ENCODE peak calls at places on chromosomes 13 and 19, in ten cellular contexts. One of them, this sample, is unnamed.

GRCh38 chr13:41456768-41457588 is at the start of gene RGCC:
- DNase-seq in stimulated activated CD8-positive, alpha-beta memory T cell treated with anti-CD3 and anti-CD28 coated beads, Interleukin-7, amount 100 ng/mL, for 1 hour: peak
- DNase-seq in H4: peak
- DNase-seq in HTR-8/SVneo: peak
- DNase-seq in renal cortical epithelial cell: peak
- DNase-seq in adrenal gland: peak
- DNase-seq in stimulated activated CD4-positive, alpha-beta T cell treated with anti-CD3 and anti-CD28 coated beads, Interleukin-4, amount 100 ng/mL, for 48 hours: peak
- DNase-seq in GM04503: no peak
- DNase-seq in activated CD8-positive, alpha-beta memory T cell treated with anti-CD3 and anti-CD28 coated beads, Interleukin-2, amount 10 ng/mL, durations not matched to agents 7 days and 5 days: peak
- DNase-seq in non-pigmented ciliary epithelial cell: no peak
- DNase-seq in this sample: peak

GRCh38 chr19:9847087-9847671 is 12.1 kb downstream of the PIN1 start:
- DNase-seq in stimulated activated CD4-positive, alpha-beta T cell treated with anti-CD3 and anti-CD28 coated beads, Interleukin-4, amount 100 ng/mL, for 48 hours: peak
- DNase-seq in renal cortical epithelial cell: peak
- DNase-seq in adrenal gland: peak
- DNase-seq in activated CD8-positive, alpha-beta memory T cell treated with anti-CD3 and anti-CD28 coated beads, Interleukin-2, amount 10 ng/mL, durations not matched to agents 7 days and 5 days: peak
- DNase-seq in GM04503: peak
- DNase-seq in non-pigmented ciliary epithelial cell: peak
- DNase-seq in stimulated activated CD8-positive, alpha-beta memory T cell treated with anti-CD3 and anti-CD28 coated beads, Interleukin-7, amount 100 ng/mL, for 1 hour: no peak
- DNase-seq in H4: peak
- DNase-seq in HTR-8/SVneo: peak
- DNase-seq in this sample: peak

GRCh38 chr19:45615795-45616708 is 14.0 kb upstream of the GPR4 start:
- DNase-seq in H4: peak
- DNase-seq in non-pigmented ciliary epithelial cell: peak
- DNase-seq in HTR-8/SVneo: peak
- DNase-seq in stimulated activated CD4-positive, alpha-beta T cell treated with anti-CD3 and anti-CD28 coated beads, Interleukin-4, amount 100 ng/mL, for 48 hours: peak
- DNase-seq in adrenal gland: peak
- DNase-seq in renal cortical epithelial cell: peak
- DNase-seq in activated CD8-positive, alpha-beta memory T cell treated with anti-CD3 and anti-CD28 coated beads, Interleukin-2, amount 10 ng/mL, durations not matched to agents 7 days and 5 days: peak
- DNase-seq in stimulated activated CD8-positive, alpha-beta memory T cell treated with anti-CD3 and anti-CD28 coated beads, Interleukin-7, amount 100 ng/mL, for 1 hour: no peak
- DNase-seq in GM04503: no peak
- DNase-seq in this sample: peak

GRCh38 chr13:39542361-39542760 is 60.6 kb downstream of the LHFPL6 start:
- DNase-seq in HTR-8/SVneo: no peak
- DNase-seq in non-pigmented ciliary epithelial cell: no peak
- DNase-seq in H4: no peak
- DNase-seq in GM04503: no peak
- DNase-seq in activated CD8-positive, alpha-beta memory T cell treated with anti-CD3 and anti-CD28 coated beads, Interleukin-2, amount 10 ng/mL, durations not matched to agents 7 days and 5 days: no peak
- DNase-seq in stimulated activated CD8-positive, alpha-beta memory T cell treated with anti-CD3 and anti-CD28 coated beads, Interleukin-7, amount 100 ng/mL, for 1 hour: no peak
- DNase-seq in adrenal gland: no peak
- DNase-seq in renal cortical epithelial cell: no peak
- DNase-seq in stimulated activated CD4-positive, alpha-beta T cell treated with anti-CD3 and anti-CD28 coated beads, Interleukin-4, amount 100 ng/mL, for 48 hours: no peak
- DNase-seq in this sample: no peak

GRCh38 chr19:20247016-20247683 is 80.1 kb downstream of the ZNF486 start:
- DNase-seq in GM04503: no peak
- DNase-seq in HTR-8/SVneo: peak
- DNase-seq in non-pigmented ciliary epithelial cell: no peak
- DNase-seq in renal cortical epithelial cell: no peak
- DNase-seq in stimulated activated CD8-positive, alpha-beta memory T cell treated with anti-CD3 and anti-CD28 coated beads, Interleukin-7, amount 100 ng/mL, for 1 hour: no peak
- DNase-seq in activated CD8-positive, alpha-beta memory T cell treated with anti-CD3 and anti-CD28 coated beads, Interleukin-2, amount 10 ng/mL, durations not matched to agents 7 days and 5 days: no peak
- DNase-seq in H4: no peak
- DNase-seq in adrenal gland: peak
- DNase-seq in stimulated activated CD4-positive, alpha-beta T cell treated with anti-CD3 and anti-CD28 coated beads, Interleukin-4, amount 100 ng/mL, for 48 hours: peak
- DNase-seq in this sample: peak

GRCh38 chr13:108495686-108496363 is 133.6 kb upstream of the MYO16 start:
- DNase-seq in renal cortical epithelial cell: no peak
- DNase-seq in stimulated activated CD8-positive, alpha-beta memory T cell treated with anti-CD3 and anti-CD28 coated beads, Interleukin-7, amount 100 ng/mL, for 1 hour: no peak
- DNase-seq in non-pigmented ciliary epithelial cell: no peak
- DNase-seq in adrenal gland: no peak
- DNase-seq in H4: no peak
- DNase-seq in HTR-8/SVneo: no peak
- DNase-seq in activated CD8-positive, alpha-beta memory T cell treated with anti-CD3 and anti-CD28 coated beads, Interleukin-2, amount 10 ng/mL, durations not matched to agents 7 days and 5 days: no peak
- DNase-seq in stimulated activated CD4-positive, alpha-beta T cell treated with anti-CD3 and anti-CD28 coated beads, Interleukin-4, amount 100 ng/mL, for 48 hours: no peak
- DNase-seq in GM04503: no peak
- DNase-seq in this sample: peak

GRCh38 chr19:9819590-9819898 is 665 bp upstream of the FBXL12 start:
- DNase-seq in stimulated activated CD8-positive, alpha-beta memory T cell treated with anti-CD3 and anti-CD28 coated beads, Interleukin-7, amount 100 ng/mL, for 1 hour: no peak
- DNase-seq in adrenal gland: no peak
- DNase-seq in non-pigmented ciliary epithelial cell: no peak
- DNase-seq in HTR-8/SVneo: no peak
- DNase-seq in activated CD8-positive, alpha-beta memory T cell treated with anti-CD3 and anti-CD28 coated beads, Interleukin-2, amount 10 ng/mL, durations not matched to agents 7 days and 5 days: no peak
- DNase-seq in stimulated activated CD4-positive, alpha-beta T cell treated with anti-CD3 and anti-CD28 coated beads, Interleukin-4, amount 100 ng/mL, for 48 hours: no peak
- DNase-seq in H4: no peak
- DNase-seq in renal cortical epithelial cell: no peak
- DNase-seq in GM04503: no peak
- DNase-seq in this sample: no peak

GRCh38 chr13:110262944-110263343 is 44.0 kb downstream of the COL4A1 start:
- DNase-seq in non-pigmented ciliary epithelial cell: no peak
- DNase-seq in HTR-8/SVneo: no peak
- DNase-seq in stimulated activated CD8-positive, alpha-beta memory T cell treated with anti-CD3 and anti-CD28 coated beads, Interleukin-7, amount 100 ng/mL, for 1 hour: no peak
- DNase-seq in activated CD8-positive, alpha-beta memory T cell treated with anti-CD3 and anti-CD28 coated beads, Interleukin-2, amount 10 ng/mL, durations not matched to agents 7 days and 5 days: peak
- DNase-seq in stimulated activated CD4-positive, alpha-beta T cell treated with anti-CD3 and anti-CD28 coated beads, Interleukin-4, amount 100 ng/mL, for 48 hours: no peak
- DNase-seq in renal cortical epithelial cell: peak
- DNase-seq in H4: no peak
- DNase-seq in GM04503: no peak
- DNase-seq in adrenal gland: no peak
- DNase-seq in this sample: no peak

GRCh38 chr13:73223372-73223781 is 164.6 kb downstream of the KLF5 start:
- DNase-seq in H4: peak
- DNase-seq in GM04503: no peak
- DNase-seq in HTR-8/SVneo: no peak
- DNase-seq in stimulated activated CD4-positive, alpha-beta T cell treated with anti-CD3 and anti-CD28 coated beads, Interleukin-4, amount 100 ng/mL, for 48 hours: peak
- DNase-seq in adrenal gland: no peak
- DNase-seq in activated CD8-positive, alpha-beta memory T cell treated with anti-CD3 and anti-CD28 coated beads, Interleukin-2, amount 10 ng/mL, durations not matched to agents 7 days and 5 days: peak
- DNase-seq in renal cortical epithelial cell: no peak
- DNase-seq in stimulated activated CD8-positive, alpha-beta memory T cell treated with anti-CD3 and anti-CD28 coated beads, Interleukin-7, amount 100 ng/mL, for 1 hour: no peak
- DNase-seq in non-pigmented ciliary epithelial cell: no peak
- DNase-seq in this sample: no peak

GRCh38 chr19:49546825-49547565 is 19.2 kb downstream of the RCN3 start:
- DNase-seq in renal cortical epithelial cell: peak
- DNase-seq in HTR-8/SVneo: peak
- DNase-seq in adrenal gland: peak
- DNase-seq in H4: peak
- DNase-seq in activated CD8-positive, alpha-beta memory T cell treated with anti-CD3 and anti-CD28 coated beads, Interleukin-2, amount 10 ng/mL, durations not matched to agents 7 days and 5 days: peak
- DNase-seq in stimulated activated CD8-positive, alpha-beta memory T cell treated with anti-CD3 and anti-CD28 coated beads, Interleukin-7, amount 100 ng/mL, for 1 hour: no peak
- DNase-seq in stimulated activated CD4-positive, alpha-beta T cell treated with anti-CD3 and anti-CD28 coated beads, Interleukin-4, amount 100 ng/mL, for 48 hours: peak
- DNase-seq in non-pigmented ciliary epithelial cell: peak
- DNase-seq in GM04503: peak
- DNase-seq in this sample: peak

GRCh38 chr13:32984857-32985626 is 31.2 kb upstream of the KL start:
- DNase-seq in HTR-8/SVneo: no peak
- DNase-seq in stimulated activated CD8-positive, alpha-beta memory T cell treated with anti-CD3 and anti-CD28 coated beads, Interleukin-7, amount 100 ng/mL, for 1 hour: no peak
- DNase-seq in GM04503: no peak
- DNase-seq in adrenal gland: no peak
- DNase-seq in H4: peak
- DNase-seq in activated CD8-positive, alpha-beta memory T cell treated with anti-CD3 and anti-CD28 coated beads, Interleukin-2, amount 10 ng/mL, durations not matched to agents 7 days and 5 days: no peak
- DNase-seq in non-pigmented ciliary epithelial cell: no peak
- DNase-seq in renal cortical epithelial cell: no peak
- DNase-seq in stimulated activated CD4-positive, alpha-beta T cell treated with anti-CD3 and anti-CD28 coated beads, Interleukin-4, amount 100 ng/mL, for 48 hours: no peak
- DNase-seq in this sample: no peak

GRCh38 chr19:42132030-42132628 is at the start of gene POU2F2:
- DNase-seq in renal cortical epithelial cell: no peak
- DNase-seq in non-pigmented ciliary epithelial cell: no peak
- DNase-seq in activated CD8-positive, alpha-beta memory T cell treated with anti-CD3 and anti-CD28 coated beads, Interleukin-2, amount 10 ng/mL, durations not matched to agents 7 days and 5 days: peak
- DNase-seq in adrenal gland: no peak
- DNase-seq in H4: no peak
- DNase-seq in GM04503: no peak
- DNase-seq in stimulated activated CD4-positive, alpha-beta T cell treated with anti-CD3 and anti-CD28 coated beads, Interleukin-4, amount 100 ng/mL, for 48 hours: peak
- DNase-seq in stimulated activated CD8-positive, alpha-beta memory T cell treated with anti-CD3 and anti-CD28 coated beads, Interleukin-7, amount 100 ng/mL, for 1 hour: peak
- DNase-seq in HTR-8/SVneo: no peak
- DNase-seq in this sample: peak

GRCh38 chr19:48393196-48393558 is 291 bp upstream of the GRIN2D start:
- DNase-seq in activated CD8-positive, alpha-beta memory T cell treated with anti-CD3 and anti-CD28 coated beads, Interleukin-2, amount 10 ng/mL, durations not matched to agents 7 days and 5 days: no peak
- DNase-seq in non-pigmented ciliary epithelial cell: no peak
- DNase-seq in HTR-8/SVneo: no peak
- DNase-seq in H4: no peak
- DNase-seq in stimulated activated CD4-positive, alpha-beta T cell treated with anti-CD3 and anti-CD28 coated beads, Interleukin-4, amount 100 ng/mL, for 48 hours: no peak
- DNase-seq in renal cortical epithelial cell: no peak
- DNase-seq in stimulated activated CD8-positive, alpha-beta memory T cell treated with anti-CD3 and anti-CD28 coated beads, Interleukin-7, amount 100 ng/mL, for 1 hour: no peak
- DNase-seq in adrenal gland: no peak
- DNase-seq in GM04503: no peak
- DNase-seq in this sample: peak

GRCh38 chr13:55553736-55554135 is 1587.0 kb upstream of the PRR20A start:
- DNase-seq in stimulated activated CD4-positive, alpha-beta T cell treated with anti-CD3 and anti-CD28 coated beads, Interleukin-4, amount 100 ng/mL, for 48 hours: no peak
- DNase-seq in stimulated activated CD8-positive, alpha-beta memory T cell treated with anti-CD3 and anti-CD28 coated beads, Interleukin-7, amount 100 ng/mL, for 1 hour: no peak
- DNase-seq in activated CD8-positive, alpha-beta memory T cell treated with anti-CD3 and anti-CD28 coated beads, Interleukin-2, amount 10 ng/mL, durations not matched to agents 7 days and 5 days: no peak
- DNase-seq in GM04503: no peak
- DNase-seq in renal cortical epithelial cell: no peak
- DNase-seq in non-pigmented ciliary epithelial cell: no peak
- DNase-seq in HTR-8/SVneo: no peak
- DNase-seq in H4: no peak
- DNase-seq in adrenal gland: no peak
- DNase-seq in this sample: no peak

GRCh38 chr13:48161530-48162179 is 66.8 kb upstream of the MED4 start:
- DNase-seq in stimulated activated CD4-positive, alpha-beta T cell treated with anti-CD3 and anti-CD28 coated beads, Interleukin-4, amount 100 ng/mL, for 48 hours: no peak
- DNase-seq in activated CD8-positive, alpha-beta memory T cell treated with anti-CD3 and anti-CD28 coated beads, Interleukin-2, amount 10 ng/mL, durations not matched to agents 7 days and 5 days: no peak
- DNase-seq in adrenal gland: peak
- DNase-seq in stimulated activated CD8-positive, alpha-beta memory T cell treated with anti-CD3 and anti-CD28 coated beads, Interleukin-7, amount 100 ng/mL, for 1 hour: no peak
- DNase-seq in GM04503: no peak
- DNase-seq in non-pigmented ciliary epithelial cell: no peak
- DNase-seq in renal cortical epithelial cell: no peak
- DNase-seq in HTR-8/SVneo: no peak
- DNase-seq in H4: no peak
- DNase-seq in this sample: no peak

GRCh38 chr13:52706074-52706473 is 33.5 kb downstream of the CNMD start:
- DNase-seq in GM04503: no peak
- DNase-seq in adrenal gland: no peak
- DNase-seq in non-pigmented ciliary epithelial cell: no peak
- DNase-seq in H4: no peak
- DNase-seq in stimulated activated CD8-positive, alpha-beta memory T cell treated with anti-CD3 and anti-CD28 coated beads, Interleukin-7, amount 100 ng/mL, for 1 hour: no peak
- DNase-seq in stimulated activated CD4-positive, alpha-beta T cell treated with anti-CD3 and anti-CD28 coated beads, Interleukin-4, amount 100 ng/mL, for 48 hours: no peak
- DNase-seq in renal cortical epithelial cell: no peak
- DNase-seq in HTR-8/SVneo: no peak
- DNase-seq in activated CD8-positive, alpha-beta memory T cell treated with anti-CD3 and anti-CD28 coated beads, Interleukin-2, amount 10 ng/mL, durations not matched to agents 7 days and 5 days: no peak
- DNase-seq in this sample: no peak

GRCh38 chr19:56491399-56491798 is 14.3 kb upstream of the ZNF667 start:
- DNase-seq in activated CD8-positive, alpha-beta memory T cell treated with anti-CD3 and anti-CD28 coated beads, Interleukin-2, amount 10 ng/mL, durations not matched to agents 7 days and 5 days: no peak
- DNase-seq in H4: no peak
- DNase-seq in HTR-8/SVneo: no peak
- DNase-seq in renal cortical epithelial cell: no peak
- DNase-seq in stimulated activated CD8-positive, alpha-beta memory T cell treated with anti-CD3 and anti-CD28 coated beads, Interleukin-7, amount 100 ng/mL, for 1 hour: no peak
- DNase-seq in stimulated activated CD4-positive, alpha-beta T cell treated with anti-CD3 and anti-CD28 coated beads, Interleukin-4, amount 100 ng/mL, for 48 hours: no peak
- DNase-seq in GM04503: no peak
- DNase-seq in adrenal gland: no peak
- DNase-seq in non-pigmented ciliary epithelial cell: no peak
- DNase-seq in this sample: peak

GRCh38 chr13:78317030-78317429 is 286.3 kb downstream of the POU4F1 start:
- DNase-seq in stimulated activated CD4-positive, alpha-beta T cell treated with anti-CD3 and anti-CD28 coated beads, Interleukin-4, amount 100 ng/mL, for 48 hours: no peak
- DNase-seq in HTR-8/SVneo: no peak
- DNase-seq in GM04503: no peak
- DNase-seq in renal cortical epithelial cell: no peak
- DNase-seq in stimulated activated CD8-positive, alpha-beta memory T cell treated with anti-CD3 and anti-CD28 coated beads, Interleukin-7, amount 100 ng/mL, for 1 hour: no peak
- DNase-seq in non-pigmented ciliary epithelial cell: no peak
- DNase-seq in adrenal gland: no peak
- DNase-seq in H4: peak
- DNase-seq in activated CD8-positive, alpha-beta memory T cell treated with anti-CD3 and anti-CD28 coated beads, Interleukin-2, amount 10 ng/mL, durations not matched to agents 7 days and 5 days: no peak
- DNase-seq in this sample: peak

GRCh38 chr19:8526345-8527062 is 12.5 kb upstream of the ZNF414 start:
- DNase-seq in activated CD8-positive, alpha-beta memory T cell treated with anti-CD3 and anti-CD28 coated beads, Interleukin-2, amount 10 ng/mL, durations not matched to agents 7 days and 5 days: no peak
- DNase-seq in GM04503: peak
- DNase-seq in adrenal gland: peak
- DNase-seq in HTR-8/SVneo: peak
- DNase-seq in H4: peak
- DNase-seq in stimulated activated CD8-positive, alpha-beta memory T cell treated with anti-CD3 and anti-CD28 coated beads, Interleukin-7, amount 100 ng/mL, for 1 hour: no peak
- DNase-seq in stimulated activated CD4-positive, alpha-beta T cell treated with anti-CD3 and anti-CD28 coated beads, Interleukin-4, amount 100 ng/mL, for 48 hours: no peak
- DNase-seq in renal cortical epithelial cell: peak
- DNase-seq in non-pigmented ciliary epithelial cell: peak
- DNase-seq in this sample: peak

GRCh38 chr19:6269101-6269886 is 10.5 kb downstream of the MLLT1 start:
- DNase-seq in adrenal gland: no peak
- DNase-seq in H4: no peak
- DNase-seq in stimulated activated CD8-positive, alpha-beta memory T cell treated with anti-CD3 and anti-CD28 coated beads, Interleukin-7, amount 100 ng/mL, for 1 hour: no peak
- DNase-seq in stimulated activated CD4-positive, alpha-beta T cell treated with anti-CD3 and anti-CD28 coated beads, Interleukin-4, amount 100 ng/mL, for 48 hours: no peak
- DNase-seq in HTR-8/SVneo: no peak
- DNase-seq in activated CD8-positive, alpha-beta memory T cell treated with anti-CD3 and anti-CD28 coated beads, Interleukin-2, amount 10 ng/mL, durations not matched to agents 7 days and 5 days: no peak
- DNase-seq in non-pigmented ciliary epithelial cell: no peak
- DNase-seq in renal cortical epithelial cell: no peak
- DNase-seq in GM04503: no peak
- DNase-seq in this sample: no peak

GRCh38 chr13:49602005-49602404 is 16.6 kb upstream of the RCBTB1 start:
- DNase-seq in non-pigmented ciliary epithelial cell: no peak
- DNase-seq in HTR-8/SVneo: no peak
- DNase-seq in renal cortical epithelial cell: no peak
- DNase-seq in stimulated activated CD4-positive, alpha-beta T cell treated with anti-CD3 and anti-CD28 coated beads, Interleukin-4, amount 100 ng/mL, for 48 hours: no peak
- DNase-seq in stimulated activated CD8-positive, alpha-beta memory T cell treated with anti-CD3 and anti-CD28 coated beads, Interleukin-7, amount 100 ng/mL, for 1 hour: no peak
- DNase-seq in adrenal gland: no peak
- DNase-seq in H4: no peak
- DNase-seq in activated CD8-positive, alpha-beta memory T cell treated with anti-CD3 and anti-CD28 coated beads, Interleukin-2, amount 10 ng/mL, durations not matched to agents 7 days and 5 days: no peak
- DNase-seq in GM04503: no peak
- DNase-seq in this sample: no peak

GRCh38 chr13:28415994-28416411 is 78.9 kb downstream of the FLT1 start:
- DNase-seq in H4: no peak
- DNase-seq in stimulated activated CD8-positive, alpha-beta memory T cell treated with anti-CD3 and anti-CD28 coated beads, Interleukin-7, amount 100 ng/mL, for 1 hour: no peak
- DNase-seq in activated CD8-positive, alpha-beta memory T cell treated with anti-CD3 and anti-CD28 coated beads, Interleukin-2, amount 10 ng/mL, durations not matched to agents 7 days and 5 days: no peak
- DNase-seq in renal cortical epithelial cell: no peak
- DNase-seq in stimulated activated CD4-positive, alpha-beta T cell treated with anti-CD3 and anti-CD28 coated beads, Interleukin-4, amount 100 ng/mL, for 48 hours: no peak
- DNase-seq in adrenal gland: no peak
- DNase-seq in GM04503: no peak
- DNase-seq in HTR-8/SVneo: no peak
- DNase-seq in non-pigmented ciliary epithelial cell: no peak
- DNase-seq in this sample: no peak

GRCh38 chr13:63393112-63393511 is 1977.5 kb upstream of the PCDH20 start:
- DNase-seq in activated CD8-positive, alpha-beta memory T cell treated with anti-CD3 and anti-CD28 coated beads, Interleukin-2, amount 10 ng/mL, durations not matched to agents 7 days and 5 days: no peak
- DNase-seq in GM04503: no peak
- DNase-seq in renal cortical epithelial cell: no peak
- DNase-seq in non-pigmented ciliary epithelial cell: no peak
- DNase-seq in stimulated activated CD8-positive, alpha-beta memory T cell treated with anti-CD3 and anti-CD28 coated beads, Interleukin-7, amount 100 ng/mL, for 1 hour: no peak
- DNase-seq in H4: no peak
- DNase-seq in adrenal gland: no peak
- DNase-seq in stimulated activated CD4-positive, alpha-beta T cell treated with anti-CD3 and anti-CD28 coated beads, Interleukin-4, amount 100 ng/mL, for 48 hours: no peak
- DNase-seq in HTR-8/SVneo: no peak
- DNase-seq in this sample: peak

GRCh38 chr19:45630463-45630862 is 8.7 kb downstream of the EML2 start:
- DNase-seq in GM04503: peak
- DNase-seq in adrenal gland: no peak
- DNase-seq in stimulated activated CD4-positive, alpha-beta T cell treated with anti-CD3 and anti-CD28 coated beads, Interleukin-4, amount 100 ng/mL, for 48 hours: no peak
- DNase-seq in H4: peak
- DNase-seq in stimulated activated CD8-positive, alpha-beta memory T cell treated with anti-CD3 and anti-CD28 coated beads, Interleukin-7, amount 100 ng/mL, for 1 hour: no peak
- DNase-seq in HTR-8/SVneo: peak
- DNase-seq in non-pigmented ciliary epithelial cell: peak
- DNase-seq in renal cortical epithelial cell: peak
- DNase-seq in activated CD8-positive, alpha-beta memory T cell treated with anti-CD3 and anti-CD28 coated beads, Interleukin-2, amount 10 ng/mL, durations not matched to agents 7 days and 5 days: no peak
- DNase-seq in this sample: peak

GRCh38 chr13:106151056-106151699 is 384.3 kb downstream of the EFNB2 start:
- DNase-seq in GM04503: peak
- DNase-seq in activated CD8-positive, alpha-beta memory T cell treated with anti-CD3 and anti-CD28 coated beads, Interleukin-2, amount 10 ng/mL, durations not matched to agents 7 days and 5 days: no peak
- DNase-seq in HTR-8/SVneo: peak
- DNase-seq in renal cortical epithelial cell: peak
- DNase-seq in H4: peak
- DNase-seq in stimulated activated CD8-positive, alpha-beta memory T cell treated with anti-CD3 and anti-CD28 coated beads, Interleukin-7, amount 100 ng/mL, for 1 hour: no peak
- DNase-seq in non-pigmented ciliary epithelial cell: peak
- DNase-seq in stimulated activated CD4-positive, alpha-beta T cell treated with anti-CD3 and anti-CD28 coated beads, Interleukin-4, amount 100 ng/mL, for 48 hours: no peak
- DNase-seq in adrenal gland: no peak
- DNase-seq in this sample: peak

GRCh38 chr19:2166741-2167738 is 3.3 kb downstream of the DOT1L start:
- DNase-seq in stimulated activated CD4-positive, alpha-beta T cell treated with anti-CD3 and anti-CD28 coated beads, Interleukin-4, amount 100 ng/mL, for 48 hours: no peak
- DNase-seq in renal cortical epithelial cell: no peak
- DNase-seq in H4: peak
- DNase-seq in GM04503: no peak
- DNase-seq in HTR-8/SVneo: no peak
- DNase-seq in stimulated activated CD8-positive, alpha-beta memory T cell treated with anti-CD3 and anti-CD28 coated beads, Interleukin-7, amount 100 ng/mL, for 1 hour: no peak
- DNase-seq in activated CD8-positive, alpha-beta memory T cell treated with anti-CD3 and anti-CD28 coated beads, Interleukin-2, amount 10 ng/mL, durations not matched to agents 7 days and 5 days: no peak
- DNase-seq in adrenal gland: peak
- DNase-seq in non-pigmented ciliary epithelial cell: no peak
- DNase-seq in this sample: peak

GRCh38 chr19:732325-733069 is 18.4 kb upstream of the MISP start:
- DNase-seq in HTR-8/SVneo: no peak
- DNase-seq in renal cortical epithelial cell: no peak
- DNase-seq in activated CD8-positive, alpha-beta memory T cell treated with anti-CD3 and anti-CD28 coated beads, Interleukin-2, amount 10 ng/mL, durations not matched to agents 7 days and 5 days: no peak
- DNase-seq in adrenal gland: no peak
- DNase-seq in stimulated activated CD8-positive, alpha-beta memory T cell treated with anti-CD3 and anti-CD28 coated beads, Interleukin-7, amount 100 ng/mL, for 1 hour: no peak
- DNase-seq in GM04503: no peak
- DNase-seq in non-pigmented ciliary epithelial cell: no peak
- DNase-seq in stimulated activated CD4-positive, alpha-beta T cell treated with anti-CD3 and anti-CD28 coated beads, Interleukin-4, amount 100 ng/mL, for 48 hours: no peak
- DNase-seq in H4: no peak
- DNase-seq in this sample: no peak

GRCh38 chr19:45213031-45213430 is 32.2 kb downstream of the EXOC3L2 start:
- DNase-seq in stimulated activated CD8-positive, alpha-beta memory T cell treated with anti-CD3 and anti-CD28 coated beads, Interleukin-7, amount 100 ng/mL, for 1 hour: no peak
- DNase-seq in non-pigmented ciliary epithelial cell: no peak
- DNase-seq in stimulated activated CD4-positive, alpha-beta T cell treated with anti-CD3 and anti-CD28 coated beads, Interleukin-4, amount 100 ng/mL, for 48 hours: no peak
- DNase-seq in GM04503: no peak
- DNase-seq in H4: no peak
- DNase-seq in activated CD8-positive, alpha-beta memory T cell treated with anti-CD3 and anti-CD28 coated beads, Interleukin-2, amount 10 ng/mL, durations not matched to agents 7 days and 5 days: no peak
- DNase-seq in renal cortical epithelial cell: no peak
- DNase-seq in HTR-8/SVneo: no peak
- DNase-seq in adrenal gland: no peak
- DNase-seq in this sample: peak

This sample was measured in GM23338.